ENCODE peak calls at places on chromosomes 16 and 17, in nine cellular contexts. U is fibroblast of lung, D is mammary epithelial cell, G is OCI-LY7, Z is suprapubic skin, P is left lung, L is AG04450, E is K562, F is PC-9. J is an unnamed sample.

GRCh38 chr17:71188811-71189492 is 931.9 kb upstream of the SOX9 start:
- DNase-seq in U (peak; percentile 98), D (peak; percentile 90), G (no peak), Z (no peak), P (no peak), L (peak; percentile 79), E (no peak), F (peak; percentile 20), J (no peak)

GRCh38 chr17:49809056-49809455 is 20.6 kb downstream of the KAT7 start:
- DNase-seq in U (no peak), D (no peak), G (no peak), Z (no peak), P (no peak), L (no peak), E (no peak), F (no peak), J (no peak)

GRCh38 chr17:17235212-17236174 is 1.5 kb downstream of the FLCN start:
- DNase-seq in U (peak; percentile 73), D (peak; percentile 48), G (no peak), Z (no peak), P (peak; percentile 56), L (no peak), E (no peak), F (peak; percentile 25), J (no peak)

GRCh38 chr16:22206847-22207714 is 1.0 kb downstream of the EEF2K start:
- DNase-seq in U (peak; percentile 80), D (peak; percentile 58), G (peak; percentile 65), Z (peak; percentile 94), P (peak; percentile 83), L (no peak), E (peak; percentile 58), F (peak; percentile 53), J (peak; percentile 41)

GRCh38 chr17:70040336-70040735 is 34.7 kb upstream of the KCNJ16 start:
- DNase-seq in U (peak; percentile 54), D (peak; percentile 71), G (no peak), Z (no peak), P (no peak), L (no peak), E (no peak), F (no peak), J (no peak)

GRCh38 chr17:7557825-7558543 is 566 bp upstream of the TNFSF13 start:
- DNase-seq in U (peak; percentile 72), D (peak; percentile 37), G (peak; percentile 33), Z (peak; percentile 94), P (peak; percentile 96), L (no peak), E (no peak), F (peak; percentile 97), J (no peak)

GRCh38 chr17:3944485-3945388 is 19.5 kb downstream of the ATP2A3 start:
- DNase-seq in U (peak; percentile 41), D (no peak), G (peak; percentile 74), Z (no peak), P (no peak), L (no peak), E (peak; percentile 95), F (peak; percentile 27), J (no peak)

GRCh38 chr17:40551091-40551873 is 14.0 kb downstream of the CCR7 start:
- DNase-seq in U (peak; percentile 98), D (no peak), G (no peak), Z (peak; percentile 91), P (peak; percentile 81), L (peak; percentile 99), E (no peak), F (no peak), J (no peak)

GRCh38 chr16:85220125-85220839 is 108.0 kb upstream of the CIBAR2 start:
- DNase-seq in U (peak; percentile 88), D (peak; percentile 76), G (no peak), Z (no peak), P (peak; percentile 67), L (peak; percentile 77), E (no peak), F (no peak), J (no peak)

GRCh38 chr17:19567216-19568015 is 33.8 kb downstream of the SLC47A1 start:
- DNase-seq in U (no peak), D (no peak), G (no peak), Z (no peak), P (no peak), L (no peak), E (no peak), F (no peak), J (no peak)

GRCh38 chr16:69474447-69474846 is 50.0 kb downstream of the CYB5B start:
- DNase-seq in U (no peak), D (no peak), G (no peak), Z (no peak), P (no peak), L (no peak), E (no peak), F (no peak), J (no peak)

GRCh38 chr17:79777166-79777843 is 643 bp upstream of the CBX2 start:
- DNase-seq in U (peak; percentile 42), D (peak; percentile 30), G (peak; percentile 77), Z (no peak), P (peak; percentile 61), L (no peak), E (peak; percentile 88), F (peak; percentile 77), J (no peak)

GRCh38 chr16:71627631-71628236 is 1.8 kb downstream of the MARVELD3 start:
- DNase-seq in U (no peak), D (no peak), G (no peak), Z (no peak), P (no peak), L (no peak), E (peak; percentile 31), F (no peak), J (no peak)

GRCh38 chr16:11105038-11105903 is 150.7 kb downstream of the SOCS1 start:
- DNase-seq in U (peak; percentile 97), D (peak; percentile 37), G (peak; percentile 68), Z (no peak), P (no peak), L (peak; percentile 87), E (peak; percentile 89), F (no peak), J (no peak)

GRCh38 chr16:53132406-53132805 is 77.6 kb downstream of the CHD9 start:
- DNase-seq in U (no peak), D (no peak), G (no peak), Z (no peak), P (no peak), L (no peak), E (no peak), F (no peak), J (no peak)

GRCh38 chr17:46167826-46168569 is 25.2 kb downstream of the KANSL1 start:
- DNase-seq in U (peak; percentile 89), D (no peak), G (no peak), Z (no peak), P (no peak), L (peak; percentile 67), E (no peak), F (no peak), J (no peak)

GRCh38 chr17:46163929-46164594 is 29.2 kb downstream of the KANSL1 start:
- DNase-seq in U (no peak), D (no peak), G (no peak), Z (no peak), P (no peak), L (no peak), E (no peak), F (no peak), J (no peak)

GRCh38 chr17:46169913-46170312 is 23.3 kb downstream of the KANSL1 start:
- DNase-seq in U (no peak), D (no peak), G (no peak), Z (no peak), P (no peak), L (no peak), E (no peak), F (no peak), J (no peak)

GRCh38 chr17:46166692-46167249 is 26.5 kb downstream of the KANSL1 start:
- DNase-seq in U (no peak), D (no peak), G (no peak), Z (no peak), P (no peak), L (no peak), E (no peak), F (no peak), J (no peak)

GRCh38 chr17:46167267-46167666 is 26.0 kb downstream of the KANSL1 start:
- DNase-seq in U (peak; percentile 12), D (no peak), G (no peak), Z (no peak), P (no peak), L (no peak), E (no peak), F (no peak), J (no peak)
- H3K4me3 ChIP-seq in U (no peak overlapping the region), D (no peak overlapping the region), G (no peak overlapping the region), Z (no peak overlapping the region), P (no peak overlapping the region), L (no peak overlapping the region), E (no peak overlapping the region), F (no peak overlapping the region), J (no peak overlapping the region)

GRCh38 chr16:58399718-58400633 is 7.7 kb downstream of the GINS3 start:
- DNase-seq in U (peak; percentile 12), D (peak; percentile 75), G (no peak), Z (no peak), P (no peak), L (no peak), E (no peak), F (no peak), J (no peak)

DNA sequence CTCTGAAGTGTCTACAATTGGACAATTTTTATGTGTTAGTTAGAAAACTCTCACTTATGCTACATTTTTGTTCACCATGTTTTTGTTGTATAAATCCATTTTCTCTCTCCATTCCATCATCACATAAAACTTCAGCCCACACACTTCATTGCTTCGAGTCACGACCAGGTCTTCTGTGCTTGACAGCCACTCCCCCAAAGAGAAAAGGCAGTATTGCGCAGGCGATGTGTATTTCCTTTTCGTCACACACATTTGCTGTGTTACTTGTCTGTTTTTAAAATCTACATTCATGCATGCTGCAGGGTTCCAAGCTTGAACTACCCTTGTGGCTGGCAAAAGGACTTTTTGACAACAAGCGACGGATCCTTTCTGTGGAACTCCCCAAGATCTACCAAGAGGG is 10.5 kb downstream of the GINS3 start:
- DNase-seq in U (no peak), D (no peak), G (no peak), Z (no peak), P (no peak), L (no peak), E (no peak), F (no peak), J (no peak)
- TF ChIP-seq CTCF in U (no peak), D (no peak), G (no peak), Z (no peak), P (no peak), L (no peak), E (no peak), F (no peak), J (no peak)

GRCh38 chr17:78641243-78641642 is 64.0 kb upstream of the DNAH17 start:
- DNase-seq in U (no peak), D (no peak), G (no peak), Z (no peak), P (no peak), L (no peak), E (no peak), F (no peak), J (no peak)
- H3K27ac ChIP-seq in U (no peak overlapping the region), D (no peak overlapping the region), G (no peak overlapping the region), Z (no peak overlapping the region), P (no peak overlapping the region), L (no peak overlapping the region), E (no peak overlapping the region), F (no peak overlapping the region), J (no peak overlapping the region)

DNA sequence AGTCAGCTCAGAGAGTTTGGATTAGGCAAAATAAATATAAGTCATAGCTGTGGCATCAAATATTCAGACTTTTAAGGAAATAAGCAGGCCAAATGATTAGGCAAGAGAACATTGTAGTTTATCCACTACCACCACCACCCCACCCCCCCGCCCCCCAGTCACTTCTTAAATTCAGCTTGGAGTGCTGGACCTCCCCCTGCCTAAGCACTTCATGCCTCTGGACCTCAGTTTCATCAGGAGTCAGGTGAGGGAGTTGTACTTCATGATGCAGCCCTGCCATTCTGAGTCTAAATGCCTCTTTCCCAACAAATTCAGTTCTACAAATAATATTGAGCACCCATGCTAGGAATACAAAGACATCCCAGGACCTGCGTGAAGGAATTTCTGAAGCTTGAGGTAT is 2.0 kb downstream of the POLR2C start:
- DNase-seq in U (no peak), D (no peak), G (no peak), Z (no peak), P (no peak), L (no peak), E (no peak), F (no peak), J (no peak)
- H3K4me3 ChIP-seq in U (no peak overlapping the region), D (no peak overlapping the region), G (no peak overlapping the region), Z (no peak overlapping the region), P (no peak overlapping the region), L (no peak overlapping the region), E (no peak overlapping the region), F (no peak overlapping the region), J (no peak overlapping the region)